ENCODE peak calls at places on chromosomes 11 and 22, in four cellular contexts. U, N, Z and C are unnamed samples.

GRCh38 chr11:27242591-27242990 is 120.4 kb downstream of the CCDC34 start:
- DNase-seq in U (no peak), N (no peak), Z (no peak), C (no peak)

GRCh38 chr11:68312780-68313573 is 586 bp downstream of the LRP5 start:
- DNase-seq in U (no peak), N (no peak), Z (peak; percentile 37), C (no peak)

GRCh38 chr11:123054301-123055065 is 7.5 kb downstream of the HSPA8 start:
- DNase-seq in U (no peak), N (no peak), Z (peak; percentile 30), C (no peak)

GRCh38 chr11:76005746-76006145 is 190.7 kb downstream of the UVRAG start:
- DNase-seq in U (no peak), N (no peak), Z (no peak), C (no peak)

GRCh38 chr11:32435947-32436750 is 810 bp upstream of the WT1 start:
- DNase-seq in U (no peak), N (peak; percentile 83), Z (no peak), C (no peak)

GRCh38 chr11:92838655-92839334 is 130.7 kb upstream of the MTNR1B start:
- DNase-seq in U (no peak), N (no peak), Z (no peak), C (no peak)

GRCh38 chr11:47858169-47858543 is 10.0 kb upstream of the NUP160 start:
- DNase-seq in U (no peak), N (peak; percentile 30), Z (no peak), C (no peak)

GRCh38 chr11:119084663-119085522 is at the start of gene HMBS:
- DNase-seq in U (peak; percentile 95), N (peak; percentile 95), Z (peak; percentile 95), C (peak; percentile 96)

GRCh38 chr22:46545041-46545796 is 7.8 kb upstream of the CELSR1 start:
- DNase-seq in U (no peak), N (no peak), Z (no peak), C (no peak)

GRCh38 chr22:19974935-19975706 is 33.5 kb upstream of the TXNRD2 start:
- DNase-seq in U (no peak), N (no peak), Z (no peak), C (no peak)

GRCh38 chr11:123518496-123519054 is 88.5 kb downstream of the GRAMD1B start:
- DNase-seq in U (no peak), N (no peak), Z (no peak), C (no peak)

GRCh38 chr22:42743501-42743991 is 22.9 kb upstream of the A4GALT start:
- DNase-seq in U (peak; percentile 45), N (peak; percentile 79), Z (peak; percentile 44), C (peak; percentile 64)

GRCh38 chr22:37137131-37137530 is 12.6 kb downstream of the IL2RB start:
- DNase-seq in U (no peak), N (no peak), Z (no peak), C (no peak)

GRCh38 chr11:71222318-71223080 is 29.9 kb downstream of the SHANK2 start:
- DNase-seq in U (peak; percentile 28), N (no peak), Z (peak; percentile 18), C (no peak)

GRCh38 chr11:76206077-76206326 is 300 bp downstream of the WNT11 start:
- DNase-seq in U (no peak), N (no peak), Z (no peak), C (no peak)

GRCh38 chr11:72081856-72082255 is 1.2 kb downstream of the LRRC51 start:
- DNase-seq in U (no peak), N (no peak), Z (no peak), C (no peak)

GRCh38 chr22:49838771-49839717 is 11.4 kb upstream of the BRD1 start:
- DNase-seq in U (peak; percentile 30), N (no peak), Z (no peak), C (no peak)

GRCh38 chr11:61004841-61005240 is 33.4 kb downstream of the CD6 start:
- DNase-seq in U (no peak), N (no peak), Z (no peak), C (no peak)

GRCh38 chr11:71263391-71263790 is 11.0 kb upstream of the SHANK2 start:
- DNase-seq in U (no peak), N (no peak), Z (no peak), C (no peak)

GRCh38 chr22:49933236-49933921 is 14.9 kb downstream of the CRELD2 start:
- DNase-seq in U (no peak), N (peak; percentile 80), Z (peak; percentile 49), C (no peak)

GRCh38 chr11:27353593-27354358 is 9.2 kb downstream of the CCDC34 start:
- DNase-seq in U (no peak), N (no peak), Z (no peak), C (no peak)

GRCh38 chr11:117861151-117862018 is 15.1 kb downstream of the FXYD6 start:
- DNase-seq in U (no peak), N (peak; percentile 59), Z (no peak), C (no peak)

GRCh38 chr11:9091044-9091936 is at the start of gene SCUBE2:
- DNase-seq in U (peak; percentile 26), N (no peak), Z (no peak), C (no peak)

GRCh38 chr11:45410391-45411215 is 124.5 kb upstream of the SYT13 start:
- DNase-seq in U (no peak), N (no peak), Z (no peak), C (no peak)

GRCh38 chr11:4181780-4182721 is 87.5 kb downstream of the RRM1 start:
- DNase-seq in U (peak; percentile 57), N (no peak), Z (peak; percentile 86), C (peak; percentile 45)

GRCh38 chr11:3056296-3057068 is 741 bp downstream of the CARS1 start:
- DNase-seq in U (peak; percentile 54), N (no peak), Z (peak; percentile 48), C (peak; percentile 44)

GRCh38 chr11:120229451-120230424 is 10.2 kb upstream of the POU2F3 start:
- DNase-seq in U (no peak), N (no peak), Z (no peak), C (no peak)

GRCh38 chr11:64001552-64002427 is 15.6 kb downstream of the OTUB1 start:
- DNase-seq in U (no peak), N (no peak), Z (no peak), C (no peak)

GRCh38 chr11:124421043-124421442 is 3.6 kb downstream of the OR8B4 start:
- DNase-seq in U (no peak), N (no peak), Z (no peak), C (no peak)

GRCh38 chr22:27100789-27101188 is 443.4 kb downstream of the MIAT start:
- DNase-seq in U (no peak), N (no peak), Z (no peak), C (no peak)

GRCh38 chr11:9219572-9219971 is 45.6 kb downstream of the DENND5A start:
- DNase-seq in U (no peak), N (peak; percentile 33), Z (no peak), C (no peak)

GRCh38 chr11:35897019-35897418 is 46.8 kb upstream of the LDLRAD3 start:
- DNase-seq in U (no peak), N (no peak), Z (no peak), C (no peak)

GRCh38 chr22:46047226-46047625 is 70.3 kb upstream of the WNT7B start:
- DNase-seq in U (no peak), N (peak; percentile 17), Z (peak; percentile 49), C (no peak)

GRCh38 chr22:38793721-38794466 is at the start of gene DNAL4:
- DNase-seq in U (peak; percentile 97), N (peak; percentile 99), Z (peak; percentile 99), C (peak; percentile 96)

GRCh38 chr22:38796262-38796957 is 2.5 kb upstream of the DNAL4 start:
- DNase-seq in U (no peak), N (no peak), Z (no peak), C (no peak)

GRCh38 chr22:38789606-38790005 is 4.3 kb downstream of the DNAL4 start:
- DNase-seq in U (no peak), N (no peak), Z (no peak), C (no peak)

GRCh38 chr22:38795569-38795968 is 1.6 kb upstream of the DNAL4 start:
- DNase-seq in U (no peak), N (no peak), Z (no peak), C (no peak)

DNA sequence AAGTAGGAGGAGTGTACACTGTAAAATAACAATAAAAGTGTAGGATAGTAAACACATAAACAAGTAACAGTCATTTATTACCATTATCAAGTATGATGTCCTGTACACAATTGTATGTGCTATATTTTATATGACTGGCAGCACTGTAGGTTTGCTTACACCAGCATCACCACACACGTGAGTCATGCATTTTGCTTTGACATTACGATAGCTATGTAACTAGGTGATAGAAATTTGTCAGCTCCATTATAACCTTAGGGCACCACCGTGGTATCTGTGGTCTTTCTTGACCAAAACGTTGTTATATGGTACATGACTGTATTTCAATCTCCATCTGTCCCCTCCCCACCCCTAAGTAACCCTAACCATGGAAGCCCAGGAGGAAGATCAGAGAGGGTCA is 1.1 kb downstream of the DNAL4 start:
- DNase-seq in U (no peak), N (no peak), Z (no peak), C (no peak)
- H3K4me3 ChIP-seq in U (peak overlapping the region; percentile 87), N (peak overlapping the region; percentile 68), Z (no peak overlapping the region), C (no peak overlapping the region)

DNA sequence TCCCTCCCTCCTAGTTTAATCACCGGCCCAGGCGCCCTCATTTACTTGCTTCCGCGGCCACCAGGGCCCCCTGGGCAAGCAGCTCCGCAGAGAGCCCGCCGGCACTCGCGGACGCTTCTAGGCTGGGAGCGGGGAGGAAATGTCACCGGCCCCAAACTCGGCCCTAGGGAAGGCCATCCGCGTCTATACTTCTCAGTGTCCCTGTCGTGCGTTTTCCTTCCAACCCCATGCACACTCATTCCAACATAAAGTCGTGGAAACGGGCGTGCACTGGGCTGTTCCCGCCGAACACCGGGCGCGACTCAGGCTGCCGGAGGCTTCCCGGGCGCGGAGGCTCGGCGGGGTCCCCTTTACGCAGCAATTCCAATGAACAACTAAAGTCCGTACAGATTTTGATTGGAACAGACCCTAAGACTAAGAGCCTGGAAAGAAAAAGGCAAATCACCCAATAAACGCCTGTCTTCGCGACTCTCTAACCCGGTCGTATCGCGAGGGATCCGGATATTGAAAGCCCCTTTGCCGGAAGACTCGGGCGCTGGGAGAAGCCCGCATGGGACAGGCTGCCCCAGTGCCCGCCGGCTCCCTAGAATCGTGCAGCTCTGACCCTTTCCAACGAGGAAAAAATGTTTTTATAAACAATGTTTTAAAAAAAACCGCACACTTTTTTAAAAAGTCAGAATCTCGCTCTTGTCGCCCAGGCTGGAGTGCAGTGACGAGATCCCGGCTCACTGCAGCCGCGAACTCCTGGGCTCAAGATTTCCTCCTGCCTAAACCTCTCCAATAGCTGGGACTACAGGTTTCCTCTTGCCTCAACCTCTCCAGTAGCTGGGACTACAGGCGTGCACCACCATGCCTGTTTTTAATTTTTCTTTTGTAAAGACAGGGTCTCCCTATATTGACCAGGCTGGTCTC is 1.3 kb upstream of the BARX2 start:
- DNase-seq in U (peak; percentile 45), N (no peak), Z (peak; percentile 31), C (no peak)
- H3K4me3 ChIP-seq in U (peak overlapping the region; percentile 40), N (no peak overlapping the region), Z (peak overlapping the region; percentile 1), C (no peak overlapping the region)

GRCh38 chr11:62128835-62129234 is 5.0 kb downstream of the INCENP start:
- DNase-seq in U (no peak), N (no peak), Z (no peak), C (no peak)
- H3K4me3 ChIP-seq in U (no peak overlapping the region), N (no peak overlapping the region), Z (no peak overlapping the region), C (no peak overlapping the region)

GRCh38 chr11:17538054-17538453 is 6.2 kb downstream of the USH1C start:
- DNase-seq in U (no peak), N (no peak), Z (no peak), C (no peak)
- H3K4me3 ChIP-seq in U (no peak overlapping the region), N (no peak overlapping the region), Z (no peak overlapping the region), C (no peak overlapping the region)